ENCODE peak calls at places on chromosomes 7 and 10, in ten cellular contexts. One of them, this sample, is unnamed.

GRCh38 chr7:130112662-130113425 is 42.5 kb downstream of the KLHDC10 start:
- DNase-seq in activated CD4-positive, alpha-beta T cell treated with anti-CD3 and anti-CD28 coated beads, Interleukin-2, amount 50 U/mL, for 48 hours: no peak
- DNase-seq in RPMI8226: no peak
- DNase-seq in nucleus accumbens: no peak
- DNase-seq in anterior cingulate cortex: no peak
- DNase-seq in mucosa of gallbladder: no peak
- DNase-seq in NCI-H460: no peak
- DNase-seq in breast epithelium: no peak
- DNase-seq in brain microvascular endothelial cell: no peak
- DNase-seq in globus pallidus: no peak
- DNase-seq in this sample: no peak

GRCh38 chr7:513521-514166 is 6.0 kb downstream of the PDGFA start:
- DNase-seq in RPMI8226: peak; percentile 40
- DNase-seq in brain microvascular endothelial cell: peak; percentile 61
- DNase-seq in NCI-H460: no peak
- DNase-seq in globus pallidus: no peak
- DNase-seq in nucleus accumbens: no peak
- DNase-seq in activated CD4-positive, alpha-beta T cell treated with anti-CD3 and anti-CD28 coated beads, Interleukin-2, amount 50 U/mL, for 48 hours: no peak
- DNase-seq in mucosa of gallbladder: no peak
- DNase-seq in breast epithelium: no peak
- DNase-seq in anterior cingulate cortex: no peak
- DNase-seq in this sample: no peak

GRCh38 chr10:114103286-114103685 is 59.6 kb downstream of the ADRB1 start:
- DNase-seq in mucosa of gallbladder: no peak
- DNase-seq in breast epithelium: no peak
- DNase-seq in activated CD4-positive, alpha-beta T cell treated with anti-CD3 and anti-CD28 coated beads, Interleukin-2, amount 50 U/mL, for 48 hours: no peak
- DNase-seq in RPMI8226: peak; percentile 27
- DNase-seq in brain microvascular endothelial cell: peak; percentile 42
- DNase-seq in anterior cingulate cortex: no peak
- DNase-seq in globus pallidus: peak; percentile 73
- DNase-seq in NCI-H460: peak; percentile 70
- DNase-seq in nucleus accumbens: no peak
- DNase-seq in this sample: peak; percentile 36

GRCh38 chr7:151694828-151695580 is 175.3 kb upstream of the RHEB start:
- DNase-seq in globus pallidus: no peak
- DNase-seq in brain microvascular endothelial cell: no peak
- DNase-seq in RPMI8226: no peak
- DNase-seq in nucleus accumbens: no peak
- DNase-seq in activated CD4-positive, alpha-beta T cell treated with anti-CD3 and anti-CD28 coated beads, Interleukin-2, amount 50 U/mL, for 48 hours: no peak
- DNase-seq in breast epithelium: peak; percentile 88
- DNase-seq in anterior cingulate cortex: no peak
- DNase-seq in mucosa of gallbladder: peak; percentile 84
- DNase-seq in NCI-H460: no peak
- DNase-seq in this sample: no peak

GRCh38 chr7:151142686-151143040 is 24.8 kb downstream of the GBX1 start:
- DNase-seq in globus pallidus: peak; percentile 88
- DNase-seq in activated CD4-positive, alpha-beta T cell treated with anti-CD3 and anti-CD28 coated beads, Interleukin-2, amount 50 U/mL, for 48 hours: no peak
- DNase-seq in breast epithelium: no peak
- DNase-seq in brain microvascular endothelial cell: no peak
- DNase-seq in NCI-H460: no peak
- DNase-seq in mucosa of gallbladder: no peak
- DNase-seq in RPMI8226: no peak
- DNase-seq in anterior cingulate cortex: no peak
- DNase-seq in nucleus accumbens: peak; percentile 63
- DNase-seq in this sample: no peak

GRCh38 chr7:97733276-97734206 is 1.7 kb downstream of the TAC1 start:
- DNase-seq in mucosa of gallbladder: no peak
- DNase-seq in NCI-H460: no peak
- DNase-seq in RPMI8226: no peak
- DNase-seq in brain microvascular endothelial cell: no peak
- DNase-seq in globus pallidus: no peak
- DNase-seq in anterior cingulate cortex: no peak
- DNase-seq in breast epithelium: no peak
- DNase-seq in activated CD4-positive, alpha-beta T cell treated with anti-CD3 and anti-CD28 coated beads, Interleukin-2, amount 50 U/mL, for 48 hours: no peak
- DNase-seq in nucleus accumbens: no peak
- DNase-seq in this sample: no peak

GRCh38 chr10:68434657-68435056 is 27.6 kb upstream of the RUFY2 start:
- DNase-seq in nucleus accumbens: no peak
- DNase-seq in anterior cingulate cortex: no peak
- DNase-seq in breast epithelium: no peak
- DNase-seq in NCI-H460: no peak
- DNase-seq in mucosa of gallbladder: no peak
- DNase-seq in brain microvascular endothelial cell: no peak
- DNase-seq in RPMI8226: no peak
- DNase-seq in globus pallidus: no peak
- DNase-seq in activated CD4-positive, alpha-beta T cell treated with anti-CD3 and anti-CD28 coated beads, Interleukin-2, amount 50 U/mL, for 48 hours: no peak
- DNase-seq in this sample: no peak

GRCh38 chr10:19014034-19014433 is 34.6 kb upstream of the MALRD1 start:
- DNase-seq in nucleus accumbens: no peak
- DNase-seq in RPMI8226: no peak
- DNase-seq in mucosa of gallbladder: no peak
- DNase-seq in globus pallidus: no peak
- DNase-seq in brain microvascular endothelial cell: peak; percentile 3
- DNase-seq in activated CD4-positive, alpha-beta T cell treated with anti-CD3 and anti-CD28 coated beads, Interleukin-2, amount 50 U/mL, for 48 hours: no peak
- DNase-seq in NCI-H460: peak; percentile 50
- DNase-seq in anterior cingulate cortex: no peak
- DNase-seq in breast epithelium: no peak
- DNase-seq in this sample: no peak

GRCh38 chr7:88215295-88215694 is 4.5 kb downstream of the SRI start:
- DNase-seq in nucleus accumbens: no peak
- DNase-seq in NCI-H460: no peak
- DNase-seq in activated CD4-positive, alpha-beta T cell treated with anti-CD3 and anti-CD28 coated beads, Interleukin-2, amount 50 U/mL, for 48 hours: no peak
- DNase-seq in RPMI8226: no peak
- DNase-seq in anterior cingulate cortex: no peak
- DNase-seq in mucosa of gallbladder: no peak
- DNase-seq in breast epithelium: no peak
- DNase-seq in brain microvascular endothelial cell: no peak
- DNase-seq in globus pallidus: no peak
- DNase-seq in this sample: no peak

GRCh38 chr10:47340613-47341170 is 7.5 kb upstream of the RBP3 start:
- DNase-seq in globus pallidus: peak; percentile 21
- DNase-seq in NCI-H460: peak; percentile 40
- DNase-seq in anterior cingulate cortex: peak; percentile 8
- DNase-seq in breast epithelium: peak; percentile 68
- DNase-seq in RPMI8226: peak; percentile 41
- DNase-seq in brain microvascular endothelial cell: peak; percentile 60
- DNase-seq in nucleus accumbens: no peak
- DNase-seq in activated CD4-positive, alpha-beta T cell treated with anti-CD3 and anti-CD28 coated beads, Interleukin-2, amount 50 U/mL, for 48 hours: peak; percentile 80
- DNase-seq in mucosa of gallbladder: peak; percentile 66
- DNase-seq in this sample: peak; percentile 51

GRCh38 chr10:130561681-130562080 is 425.5 kb downstream of the GLRX3 start:
- DNase-seq in activated CD4-positive, alpha-beta T cell treated with anti-CD3 and anti-CD28 coated beads, Interleukin-2, amount 50 U/mL, for 48 hours: no peak
- DNase-seq in breast epithelium: no peak
- DNase-seq in RPMI8226: no peak
- DNase-seq in NCI-H460: no peak
- DNase-seq in mucosa of gallbladder: no peak
- DNase-seq in anterior cingulate cortex: no peak
- DNase-seq in brain microvascular endothelial cell: no peak
- DNase-seq in globus pallidus: no peak
- DNase-seq in nucleus accumbens: no peak
- DNase-seq in this sample: no peak

GRCh38 chr7:120168066-120168465 is 104.9 kb upstream of the KCND2 start:
- DNase-seq in activated CD4-positive, alpha-beta T cell treated with anti-CD3 and anti-CD28 coated beads, Interleukin-2, amount 50 U/mL, for 48 hours: no peak
- DNase-seq in anterior cingulate cortex: no peak
- DNase-seq in globus pallidus: no peak
- DNase-seq in NCI-H460: no peak
- DNase-seq in mucosa of gallbladder: no peak
- DNase-seq in brain microvascular endothelial cell: no peak
- DNase-seq in breast epithelium: no peak
- DNase-seq in nucleus accumbens: no peak
- DNase-seq in RPMI8226: no peak
- DNase-seq in this sample: no peak

GRCh38 chr7:19747740-19748339 is 25.6 kb downstream of the TMEM196 start:
- DNase-seq in globus pallidus: peak; percentile 20
- DNase-seq in brain microvascular endothelial cell: peak; percentile 1
- DNase-seq in mucosa of gallbladder: no peak
- DNase-seq in anterior cingulate cortex: no peak
- DNase-seq in activated CD4-positive, alpha-beta T cell treated with anti-CD3 and anti-CD28 coated beads, Interleukin-2, amount 50 U/mL, for 48 hours: no peak
- DNase-seq in RPMI8226: peak; percentile 29
- DNase-seq in nucleus accumbens: no peak
- DNase-seq in NCI-H460: peak; percentile 62
- DNase-seq in breast epithelium: no peak
- DNase-seq in this sample: peak; percentile 20

GRCh38 chr10:8059191-8059936 is 4.9 kb downstream of the GATA3 start:
- DNase-seq in NCI-H460: no peak
- DNase-seq in anterior cingulate cortex: no peak
- DNase-seq in nucleus accumbens: no peak
- DNase-seq in globus pallidus: no peak
- DNase-seq in RPMI8226: no peak
- DNase-seq in breast epithelium: no peak
- DNase-seq in mucosa of gallbladder: no peak
- DNase-seq in brain microvascular endothelial cell: no peak
- DNase-seq in activated CD4-positive, alpha-beta T cell treated with anti-CD3 and anti-CD28 coated beads, Interleukin-2, amount 50 U/mL, for 48 hours: no peak
- DNase-seq in this sample: no peak

GRCh38 chr7:132964886-132965285 is 117.0 kb downstream of the CHCHD3 start:
- DNase-seq in NCI-H460: no peak
- DNase-seq in RPMI8226: no peak
- DNase-seq in mucosa of gallbladder: no peak
- DNase-seq in breast epithelium: no peak
- DNase-seq in anterior cingulate cortex: no peak
- DNase-seq in activated CD4-positive, alpha-beta T cell treated with anti-CD3 and anti-CD28 coated beads, Interleukin-2, amount 50 U/mL, for 48 hours: no peak
- DNase-seq in nucleus accumbens: no peak
- DNase-seq in brain microvascular endothelial cell: no peak
- DNase-seq in globus pallidus: no peak
- DNase-seq in this sample: no peak

GRCh38 chr10:101495324-101495925 is 92.6 kb downstream of the POLL start:
- DNase-seq in NCI-H460: no peak
- DNase-seq in anterior cingulate cortex: no peak
- DNase-seq in RPMI8226: no peak
- DNase-seq in brain microvascular endothelial cell: peak; percentile 2
- DNase-seq in nucleus accumbens: no peak
- DNase-seq in globus pallidus: no peak
- DNase-seq in breast epithelium: no peak
- DNase-seq in mucosa of gallbladder: no peak
- DNase-seq in activated CD4-positive, alpha-beta T cell treated with anti-CD3 and anti-CD28 coated beads, Interleukin-2, amount 50 U/mL, for 48 hours: no peak
- DNase-seq in this sample: no peak

GRCh38 chr10:3950676-3951275 is 165.8 kb upstream of the KLF6 start:
- DNase-seq in globus pallidus: no peak
- DNase-seq in RPMI8226: no peak
- DNase-seq in mucosa of gallbladder: no peak
- DNase-seq in nucleus accumbens: no peak
- DNase-seq in activated CD4-positive, alpha-beta T cell treated with anti-CD3 and anti-CD28 coated beads, Interleukin-2, amount 50 U/mL, for 48 hours: no peak
- DNase-seq in brain microvascular endothelial cell: no peak
- DNase-seq in anterior cingulate cortex: no peak
- DNase-seq in NCI-H460: no peak
- DNase-seq in breast epithelium: no peak
- DNase-seq in this sample: no peak

GRCh38 chr7:36279926-36280315 is 109.7 kb upstream of the ANLN start:
- DNase-seq in nucleus accumbens: no peak
- DNase-seq in RPMI8226: no peak
- DNase-seq in breast epithelium: no peak
- DNase-seq in brain microvascular endothelial cell: no peak
- DNase-seq in mucosa of gallbladder: no peak
- DNase-seq in activated CD4-positive, alpha-beta T cell treated with anti-CD3 and anti-CD28 coated beads, Interleukin-2, amount 50 U/mL, for 48 hours: no peak
- DNase-seq in anterior cingulate cortex: no peak
- DNase-seq in globus pallidus: no peak
- DNase-seq in NCI-H460: no peak
- DNase-seq in this sample: no peak

GRCh38 chr10:102150970-102151773 is 1.0 kb upstream of the NOLC1 start:
- DNase-seq in activated CD4-positive, alpha-beta T cell treated with anti-CD3 and anti-CD28 coated beads, Interleukin-2, amount 50 U/mL, for 48 hours: no peak
- DNase-seq in brain microvascular endothelial cell: peak; percentile 61
- DNase-seq in NCI-H460: no peak
- DNase-seq in nucleus accumbens: no peak
- DNase-seq in RPMI8226: no peak
- DNase-seq in globus pallidus: no peak
- DNase-seq in mucosa of gallbladder: no peak
- DNase-seq in anterior cingulate cortex: no peak
- DNase-seq in breast epithelium: no peak
- DNase-seq in this sample: no peak

GRCh38 chr7:112009081-112009480 is 197.1 kb downstream of the DOCK4 start:
- DNase-seq in mucosa of gallbladder: no peak
- DNase-seq in brain microvascular endothelial cell: peak; percentile 33
- DNase-seq in nucleus accumbens: no peak
- DNase-seq in anterior cingulate cortex: no peak
- DNase-seq in NCI-H460: peak; percentile 29
- DNase-seq in activated CD4-positive, alpha-beta T cell treated with anti-CD3 and anti-CD28 coated beads, Interleukin-2, amount 50 U/mL, for 48 hours: no peak
- DNase-seq in breast epithelium: no peak
- DNase-seq in RPMI8226: no peak
- DNase-seq in globus pallidus: no peak
- DNase-seq in this sample: no peak